ENCODE peak calls at places on chromosomes 5 and 9, in six cellular contexts. R is brain microvascular endothelial cell, F is K562, A is cardiac muscle cell, C is GM23338, S is AG04450. O is an unnamed sample.
A peak's percentile ranks its signal among the peaks of the same experiment; 100 is the strongest.

GRCh38 chr9:105401651-105402050 is 46.2 kb upstream of the FSD1L start:
- DNase-seq in R (peak; percentile 26), F (no peak), A (peak; percentile 62), C (peak; percentile 23), S (no peak), O (no peak)

GRCh38 chr5:143014017-143014651 is 244.0 kb downstream of the ARHGAP26 start:
- DNase-seq in R (no peak), F (peak; percentile 54), A (peak; percentile 73), C (peak; percentile 87), S (no peak), O (no peak)

GRCh38 chr5:3139596-3139995 is 388.1 kb upstream of the IRX2 start:
- DNase-seq in R (no peak), F (no peak), A (no peak), C (no peak), S (no peak), O (no peak)

GRCh38 chr9:136939996-136940525 is 4.5 kb downstream of the FBXW5 start:
- DNase-seq in R (no peak), F (no peak), A (no peak), C (no peak), S (no peak), O (no peak)

GRCh38 chr5:56594821-56595220 is 220.5 kb upstream of the MAP3K1 start:
- DNase-seq in R (no peak), F (no peak), A (no peak), C (no peak), S (no peak), O (no peak)

GRCh38 chr5:157994271-157994691 is 135.3 kb upstream of the CLINT1 start:
- DNase-seq in R (no peak), F (no peak), A (no peak), C (no peak), S (no peak), O (no peak)

GRCh38 chr5:50325237-50325832 is 115.8 kb downstream of the EMB start:
- DNase-seq in R (peak; percentile 2), F (peak; percentile 28), A (peak; percentile 2), C (peak; percentile 35), S (no peak), O (no peak)

GRCh38 chr5:139193928-139194327 is 4.2 kb downstream of the SIL1 start:
- DNase-seq in R (no peak), F (no peak), A (no peak), C (peak; percentile 53), S (no peak), O (no peak)

GRCh38 chr9:114086607-114087006 is 8.5 kb upstream of the AMBP start:
- DNase-seq in R (no peak), F (no peak), A (no peak), C (no peak), S (no peak), O (no peak)

GRCh38 chr5:80254767-80255424 is 952 bp downstream of the SERINC5 start:
- DNase-seq in R (peak; percentile 30), F (no peak), A (no peak), C (no peak), S (no peak), O (no peak)

GRCh38 chr9:99595796-99596195 is 225.9 kb upstream of the NR4A3 start:
- DNase-seq in R (no peak), F (no peak), A (no peak), C (no peak), S (no peak), O (no peak)

GRCh38 chr5:74242516-74242915 is 398.0 kb downstream of the ENC1 start:
- DNase-seq in R (no peak), F (no peak), A (no peak), C (no peak), S (no peak), O (no peak)

GRCh38 chr5:44246986-44247385 is 142.2 kb downstream of the FGF10 start:
- DNase-seq in R (no peak), F (no peak), A (no peak), C (no peak), S (no peak), O (no peak)

GRCh38 chr9:116166713-116167112 is 13.1 kb downstream of the PAPPA start:
- DNase-seq in R (no peak), F (no peak), A (no peak), C (peak; percentile 52), S (no peak), O (no peak)

GRCh38 chr9:6413365-6414263 is 615 bp downstream of the UHRF2 start:
- DNase-seq in R (no peak), F (peak; percentile 22), A (peak; percentile 50), C (peak; percentile 61), S (no peak), O (no peak)

DNA sequence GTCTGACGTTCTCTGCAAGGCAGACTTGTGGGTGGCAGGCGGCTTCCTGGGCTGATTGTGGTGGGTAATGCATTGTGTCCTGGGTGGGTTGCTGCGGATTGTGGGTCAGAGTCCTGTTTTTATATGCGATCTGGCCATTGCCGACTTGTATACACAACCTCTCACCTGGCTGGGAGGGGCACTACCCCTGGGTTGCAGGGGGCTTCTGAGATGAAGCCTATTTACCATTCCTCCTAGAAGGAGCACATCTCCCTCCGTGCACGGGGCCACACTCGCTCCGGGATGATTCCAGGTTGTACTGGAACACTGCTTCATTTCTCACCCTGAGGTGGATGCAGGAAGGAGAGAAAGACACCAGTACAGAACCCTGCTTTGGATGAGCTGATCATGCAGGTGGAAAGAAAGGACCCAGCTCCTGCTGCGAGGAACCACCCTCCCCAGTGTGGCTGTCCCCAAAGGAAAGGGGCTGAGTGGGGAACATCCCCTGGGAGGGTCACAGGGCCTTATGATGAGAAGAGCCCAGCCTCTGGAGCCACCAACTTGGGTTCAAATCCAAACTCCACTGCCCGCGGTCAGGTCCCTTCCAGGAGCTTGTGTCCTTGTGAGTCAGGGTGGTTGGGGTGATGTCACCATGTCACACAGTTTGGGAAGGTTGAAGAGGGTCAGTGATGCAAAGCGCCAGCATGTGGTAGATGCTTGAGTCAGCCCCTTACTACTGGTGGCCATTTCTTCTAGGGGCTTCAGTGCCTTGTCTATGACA is 151.8 kb upstream of the COL5A1 start:
- DNase-seq in R (no peak), F (no peak), A (no peak), C (no peak), S (no peak), O (no peak)
- H3K4me3 ChIP-seq in R (no peak overlapping the region), F (no peak overlapping the region), A (no peak overlapping the region), C (no peak overlapping the region), S (no peak overlapping the region), O (no peak overlapping the region)

GRCh38 chr9:112819635-112820496 is 69.3 kb downstream of the SNX30 start:
- DNase-seq in R (peak; percentile 59), F (peak; percentile 32), A (peak; percentile 87), C (peak; percentile 91), S (peak; percentile 50), O (peak; percentile 39)
- TF ChIP-seq CTCF in R (peak; percentile 73), F (peak; percentile 80), A (peak; percentile 66), C (peak; percentile 89), S (peak; percentile 73), O (peak; percentile 88)

DNA sequence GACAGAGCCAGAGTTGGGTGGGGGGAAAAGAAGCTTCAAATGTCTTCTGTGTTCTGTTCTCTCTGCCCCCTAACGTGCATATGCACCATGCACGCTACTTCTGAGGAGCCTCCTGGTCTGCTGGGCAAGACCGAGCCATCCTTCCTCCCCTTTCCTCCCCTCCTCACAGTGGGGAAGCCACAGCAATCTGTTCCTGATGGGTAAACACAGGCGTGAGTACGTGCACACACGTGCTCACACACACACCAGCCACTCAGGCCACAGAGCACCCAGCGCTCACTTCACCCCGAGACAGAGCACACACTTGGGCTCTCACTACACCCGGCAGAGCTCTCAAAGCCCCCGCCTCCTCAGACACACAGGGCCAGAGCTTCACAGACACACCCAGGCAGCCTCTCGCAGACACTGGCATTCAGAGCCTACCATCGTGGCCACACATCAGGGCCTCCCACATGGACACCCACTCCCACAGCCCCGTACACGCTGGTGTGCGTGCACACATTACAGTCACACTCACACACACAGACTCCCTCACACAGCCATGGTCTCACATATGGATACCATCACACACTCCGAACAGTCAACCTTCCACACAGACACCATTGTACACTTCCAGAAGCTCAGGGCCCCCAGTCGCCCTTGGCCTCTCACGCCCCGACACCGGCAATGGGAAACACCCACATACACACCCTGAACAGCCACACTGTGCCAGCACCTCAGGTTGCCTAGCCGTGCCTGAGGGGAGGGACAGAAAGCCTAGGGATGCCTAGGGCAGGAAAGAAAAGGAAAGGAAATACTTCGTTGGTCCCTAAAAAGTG is 13.5 kb downstream of the CNTFR start:
- DNase-seq in R (no peak), F (no peak), A (no peak), C (no peak), S (no peak), O (no peak)
- H3K4me3 ChIP-seq in R (no peak overlapping the region), F (no peak overlapping the region), A (no peak overlapping the region), C (no peak overlapping the region), S (no peak overlapping the region), O (no peak overlapping the region)

GRCh38 chr5:171272996-171273970 is 35.8 kb upstream of the TLX3 start:
- DNase-seq in R (peak; percentile 39), F (peak; percentile 15), A (peak; percentile 27), C (peak; percentile 82), S (no peak), O (peak; percentile 30)
- TF ChIP-seq CTCF in R (peak; percentile 65), F (peak; percentile 58), A (peak; percentile 51), C (peak; percentile 92), S (peak; percentile 49), O (peak; percentile 79)

GRCh38 chr9:128416432-128417019 is 4.1 kb upstream of the CERCAM start:
- DNase-seq in R (no peak), F (no peak), A (no peak), C (no peak), S (no peak), O (no peak)

GRCh38 chr9:128415222-128415621 is 5.4 kb upstream of the CERCAM start:
- DNase-seq in R (no peak), F (no peak), A (no peak), C (no peak), S (no peak), O (no peak)

GRCh38 chr9:128419061-128419925 is 1.4 kb upstream of the CERCAM start:
- DNase-seq in R (no peak), F (peak; percentile 44), A (peak; percentile 56), C (no peak), S (no peak), O (no peak)

GRCh38 chr9:128414461-128414860 is 6.2 kb upstream of the CERCAM start:
- DNase-seq in R (no peak), F (peak; percentile 40), A (no peak), C (peak; percentile 49), S (no peak), O (no peak)

DNA sequence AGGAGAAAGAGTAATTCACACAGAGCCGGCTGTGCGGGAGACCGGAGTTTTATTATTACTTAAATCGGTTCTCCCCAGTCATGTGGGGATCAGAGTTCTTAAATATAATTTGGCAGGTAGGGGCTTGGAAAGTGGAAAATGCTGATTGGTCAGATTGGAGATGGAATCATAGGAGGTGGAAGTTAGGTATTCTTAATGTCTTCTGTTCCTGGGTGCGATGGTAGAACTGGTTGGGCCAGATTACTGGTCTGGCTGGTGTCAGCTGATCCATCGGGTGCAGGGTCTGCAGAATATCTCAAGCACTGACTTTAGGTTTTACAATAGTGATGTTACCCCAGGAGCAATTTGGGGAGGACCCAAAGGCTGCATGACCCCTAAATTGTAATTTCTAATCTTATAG is 4.6 kb upstream of the CERCAM start:
- DNase-seq in R (no peak), F (no peak), A (no peak), C (peak; percentile 47), S (no peak), O (no peak)
- H3K4me3 ChIP-seq in R (no peak overlapping the region), F (no peak overlapping the region), A (no peak overlapping the region), C (no peak overlapping the region), S (no peak overlapping the region), O (no peak overlapping the region)

O was measured in epithelial cell of proximal tubule.